ENCODE peak calls at places on chromosomes 5 and 9, in seven cellular contexts. F, Z, S, C, U, O and G are unnamed samples.

GRCh38 chr9:16884373-16884772 is 13.9 kb upstream of the BNC2 start:
- DNase-seq in O (no peak), U (no peak), Z (no peak), C (no peak), F (no peak), S (no peak), G (no peak)

GRCh38 chr5:16952968-16953671 is 17.0 kb upstream of the MYO10 start:
- DNase-seq in Z (no peak), C (no peak), O (no peak), U (no peak), S (no peak), F (no peak), G (no peak)

GRCh38 chr5:69230181-69230580 is 4.5 kb upstream of the CDK7 start:
- DNase-seq in C (no peak), S (no peak), O (no peak), F (no peak), Z (no peak), U (no peak), G (no peak)

GRCh38 chr5:139903805-139904565 is 108.4 kb downstream of the PSD2 start:
- DNase-seq in F (no peak), S (no peak), O (no peak), Z (peak), U (no peak), C (no peak), G (peak)

GRCh38 chr9:12604154-12604825 is 88.9 kb upstream of the TYRP1 start:
- DNase-seq in S (peak), Z (no peak), O (no peak), U (no peak), F (no peak), C (no peak), G (no peak)

GRCh38 chr5:42951169-42951846 is 88.8 kb downstream of the ANXA2R start:
- DNase-seq in O (peak), C (peak), S (peak), U (peak), F (peak), Z (peak), G (no peak)

GRCh38 chr5:91957671-91958070 is 574.6 kb upstream of the ARRDC3 start:
- DNase-seq in S (peak), Z (no peak), O (no peak), U (no peak), F (no peak), C (no peak), G (no peak)

GRCh38 chr9:85292261-85292660 is 449.5 kb downstream of the AGTPBP1 start:
- DNase-seq in O (no peak), F (no peak), S (no peak), Z (no peak), C (no peak), U (no peak), G (no peak)

GRCh38 chr5:147490989-147491388 is 18.9 kb downstream of the DPYSL3 start:
- DNase-seq in F (no peak), U (no peak), S (peak), O (no peak), Z (no peak), C (no peak), G (no peak)

GRCh38 chr5:33761139-33761538 is 130.7 kb downstream of the ADAMTS12 start:
- DNase-seq in C (no peak), O (no peak), F (no peak), Z (no peak), S (peak), U (no peak), G (no peak)

GRCh38 chr9:114214181-114214580 is 58.8 kb downstream of the COL27A1 start:
- DNase-seq in O (no peak), F (no peak), S (peak), Z (no peak), C (no peak), U (no peak), G (no peak)

GRCh38 chr9:16825364-16825763 is 45.1 kb downstream of the BNC2 start:
- DNase-seq in O (no peak), C (no peak), S (peak), Z (no peak), U (no peak), F (no peak), G (no peak)

GRCh38 chr5:100746730-100747129 is 156.4 kb downstream of the ST8SIA4 start:
- DNase-seq in U (no peak), F (no peak), Z (no peak), C (no peak), S (no peak), O (no peak), G (no peak)

GRCh38 chr9:68552700-68553099 is 12.0 kb upstream of the TMEM252 start:
- DNase-seq in S (peak), Z (no peak), C (no peak), O (no peak), U (no peak), F (no peak), G (no peak)

GRCh38 chr5:134447815-134448520 is 36.3 kb upstream of the CDKN2AIPNL start:
- DNase-seq in C (no peak), U (no peak), O (no peak), F (no peak), Z (no peak), S (no peak), G (no peak)

GRCh38 chr5:41686767-41687166 is 176.4 kb upstream of the PLCXD3 start:
- DNase-seq in O (no peak), F (no peak), C (no peak), Z (no peak), S (no peak), U (no peak), G (no peak)

GRCh38 chr5:141940695-141941271 is 17.1 kb downstream of the DELE1 start:
- DNase-seq in Z (no peak), U (no peak), F (no peak), O (no peak), S (peak), C (no peak), G (no peak)

GRCh38 chr9:138096192-138096845 is 218.7 kb downstream of the CACNA1B start:
- DNase-seq in O (no peak), S (no peak), U (no peak), F (no peak), C (peak), Z (no peak), G (no peak)

GRCh38 chr9:121976751-121977150 is 116.4 kb downstream of the TTLL11 start:
- DNase-seq in U (no peak), Z (no peak), F (no peak), O (no peak), C (no peak), S (peak), G (no peak)

GRCh38 chr5:14229734-14230133 is 86.6 kb downstream of the TRIO start:
- DNase-seq in Z (no peak), U (no peak), F (no peak), S (no peak), O (no peak), C (no peak), G (no peak)

GRCh38 chr9:130932220-130933069 is 6.6 kb downstream of the FIBCD1 start:
- DNase-seq in O (no peak), U (no peak), F (no peak), Z (no peak), C (no peak), S (no peak), G (no peak)

GRCh38 chr5:148542812-148543211 is 111.5 kb downstream of the HTR4 start:
- DNase-seq in U (no peak), F (no peak), C (no peak), S (peak), O (no peak), Z (no peak), G (no peak)

GRCh38 chr5:53257806-53258373 is 148.3 kb upstream of the MOCS2 start:
- DNase-seq in U (no peak), S (peak), O (no peak), F (no peak), Z (no peak), C (no peak), G (no peak)

GRCh38 chr5:100690036-100690560 is 154.9 kb downstream of the FAM174A start:
- DNase-seq in F (no peak), C (no peak), S (peak), O (no peak), Z (no peak), U (no peak), G (no peak)

GRCh38 chr5:52915176-52915875 is 73.8 kb upstream of the ITGA2 start:
- DNase-seq in Z (peak), O (peak), U (peak), F (peak), S (peak), C (no peak), G (no peak)

GRCh38 chr5:1736065-1736464 is 63.6 kb downstream of the MRPL36 start:
- DNase-seq in U (no peak), O (no peak), S (no peak), C (no peak), F (no peak), Z (no peak), G (no peak)

GRCh38 chr9:132214027-132214622 is 52.3 kb downstream of the NTNG2 start:
- DNase-seq in C (no peak), U (peak), S (peak), Z (peak), F (peak), O (peak), G (peak)

GRCh38 chr9:97740848-97741821 is 44.0 kb upstream of the XPA start:
- DNase-seq in Z (peak), F (peak), O (peak), C (peak), S (peak), U (peak), G (peak)

GRCh38 chr5:58933891-58934628 is 351.2 kb downstream of the RAB3C start:
- DNase-seq in Z (no peak), O (no peak), S (no peak), F (no peak), U (no peak), C (no peak), G (no peak)

GRCh38 chr9:33234511-33235467 is 5.2 kb upstream of the SPINK4 start:
- DNase-seq in Z (no peak), F (no peak), U (no peak), C (no peak), O (no peak), S (peak), G (no peak)

GRCh38 chr9:84708400-84708799 is 38.9 kb downstream of the NTRK2 start:
- DNase-seq in U (no peak), Z (no peak), O (no peak), F (no peak), S (no peak), C (no peak), G (no peak)

GRCh38 chr9:73149371-73150067 is 2.1 kb upstream of the ANXA1 start:
- DNase-seq in S (peak), Z (peak), C (no peak), O (no peak), F (peak), U (no peak), G (no peak)

GRCh38 chr5:109328626-109329025 is 81.1 kb downstream of the PJA2 start:
- DNase-seq in Z (no peak), U (no peak), O (no peak), F (no peak), S (peak), C (no peak), G (no peak)